ENCODE peak calls at places on chromosome 20, in eight cellular contexts. R is effector memory CD4-positive, alpha-beta T cell; P is AG04450; B is ovary; F is testis; G is right cardiac atrium; Y is IMR-90; N is small intestine. V is an unnamed sample. For H3K27me3, the result is how much of the 10 kb centered on the place peaks cover.

GRCh38 chr20:43191946-43192847 is 2.5 kb upstream of the PTPRT start:
- DNase-seq in R (no peak), P (no peak), B (no peak), F (peak), G (no peak), Y (no peak), N (peak), V (no peak)

GRCh38 chr20:42368910-42369309 is 750.7 kb upstream of the CHD6 start:
- DNase-seq in R (no peak), P (no peak), B (no peak), F (no peak), G (no peak), Y (no peak), N (no peak), V (no peak)

GRCh38 chr20:50609438-50609989 is 81.8 kb downstream of the RIPOR3 start:
- DNase-seq in R (no peak), P (no peak), B (no peak), F (no peak), G (peak), Y (no peak), N (no peak), V (no peak)

GRCh38 chr20:44711237-44711636 is 3.9 kb upstream of the CCN5 start:
- DNase-seq in R (no peak), P (no peak), B (no peak), F (no peak), G (peak), Y (peak), N (no peak), V (no peak)

GRCh38 chr20:43584448-43585138 is 6.1 kb upstream of the IFT52 start:
- DNase-seq in R (no peak), P (peak), B (no peak), F (no peak), G (no peak), Y (peak), N (no peak), V (no peak)

GRCh38 chr20:1811621-1812498 is 83.3 kb upstream of the SIRPA start:
- DNase-seq in R (no peak), P (no peak), B (no peak), F (no peak), G (no peak), Y (peak), N (no peak), V (no peak)

GRCh38 chr20:42259389-42259788 is 641.2 kb upstream of the CHD6 start:
- DNase-seq in R (no peak), P (no peak), B (no peak), F (no peak), G (no peak), Y (no peak), N (no peak), V (no peak)

GRCh38 chr20:64101731-64102621 is 5.4 kb downstream of the NPBWR2 start:
- DNase-seq in R (peak), P (no peak), B (no peak), F (peak), G (peak), Y (no peak), N (no peak), V (no peak)

GRCh38 chr20:1652960-1653359 is 4.6 kb downstream of the SIRPG start:
- DNase-seq in R (no peak), P (no peak), B (no peak), F (no peak), G (no peak), Y (no peak), N (no peak), V (no peak)

GRCh38 chr20:2398453-2398852 is 17.8 kb downstream of the TGM6 start:
- DNase-seq in R (no peak), P (no peak), B (no peak), F (no peak), G (no peak), Y (no peak), N (no peak), V (no peak)

GRCh38 chr20:23415958-23416583 is 5.2 kb downstream of the NAPB start:
- DNase-seq in R (no peak), P (no peak), B (no peak), F (peak), G (no peak), Y (no peak), N (peak), V (no peak)

GRCh38 chr20:25139061-25139705 is 56.3 kb upstream of the ENTPD6 start:
- DNase-seq in R (no peak), P (no peak), B (no peak), F (no peak), G (no peak), Y (no peak), N (peak), V (no peak)

GRCh38 chr20:43749734-43750294 is 23.0 kb upstream of the GTSF1L start:
- DNase-seq in R (peak), P (no peak), B (peak), F (peak), G (peak), Y (peak), N (peak), V (peak)

GRCh38 chr20:44033873-44034272 is 119.2 kb downstream of the TOX2 start:
- DNase-seq in R (no peak), P (no peak), B (no peak), F (no peak), G (no peak), Y (no peak), N (no peak), V (no peak)

GRCh38 chr20:22861231-22861980 is 173.7 kb upstream of the SSTR4 start:
- DNase-seq in R (no peak), P (no peak), B (no peak), F (no peak), G (no peak), Y (peak), N (no peak), V (no peak)

GRCh38 chr20:766906-767305 is 1.4 kb downstream of the SLC52A3 start:
- DNase-seq in R (no peak), P (no peak), B (no peak), F (no peak), G (no peak), Y (no peak), N (no peak), V (no peak)

GRCh38 chr20:60055740-60056139 is 97.5 kb downstream of the CDH26 start:
- DNase-seq in R (peak), P (no peak), B (no peak), F (no peak), G (peak), Y (no peak), N (no peak), V (peak)

GRCh38 chr20:36808317-36809257 is 35.0 kb upstream of the DSN1 start:
- DNase-seq in R (peak), P (peak), B (no peak), F (peak), G (peak), Y (peak), N (peak), V (peak)

GRCh38 chr20:19973920-19974620 is 43.1 kb upstream of the NAA20 start:
- DNase-seq in R (no peak), P (no peak), B (peak), F (peak), G (peak), Y (peak), N (no peak), V (no peak)

GRCh38 chr20:2524435-2525272 is 11.7 kb upstream of the TMC2 start:
- DNase-seq in R (peak), P (peak), B (peak), F (peak), G (peak), Y (peak), N (peak), V (peak)

GRCh38 chr20:50541606-50542041 is 31.4 kb downstream of the PTPN1 start:
- DNase-seq in R (no peak), P (no peak), B (no peak), F (no peak), G (no peak), Y (no peak), N (no peak), V (no peak)

GRCh38 chr20:57618091-57618765 is 2.0 kb downstream of the ZBP1 start:
- DNase-seq in R (no peak), P (no peak), B (no peak), F (no peak), G (no peak), Y (no peak), N (peak), V (no peak)

GRCh38 chr20:47350181-47350550 is 6.3 kb downstream of the ZMYND8 start:
- DNase-seq in R (no peak), P (no peak), B (no peak), F (no peak), G (no peak), Y (no peak), N (no peak), V (no peak)

GRCh38 chr20:8757146-8757545 is 311.7 kb upstream of the PLCB4 start:
- DNase-seq in R (no peak), P (peak), B (no peak), F (no peak), G (no peak), Y (peak), N (no peak), V (no peak)

GRCh38 chr20:53773792-53774371 is 180.2 kb upstream of the ZNF217 start:
- DNase-seq in R (no peak), P (peak), B (no peak), F (no peak), G (no peak), Y (peak), N (no peak), V (no peak)

GRCh38 chr20:24160563-24161355 is 172.2 kb upstream of the GGTLC1 start:
- DNase-seq in R (no peak), P (peak), B (peak), F (peak), G (peak), Y (peak), N (peak), V (peak)

GRCh38 chr20:16434087-16434664 is 139.1 kb downstream of the KIF16B start:
- DNase-seq in R (peak), P (no peak), B (peak), F (peak), G (peak), Y (peak), N (peak), V (no peak)

GRCh38 chr20:32681175-32682084 is 7.7 kb upstream of the C20orf203 start:
- DNase-seq in R (no peak), P (no peak), B (no peak), F (no peak), G (no peak), Y (peak), N (peak), V (no peak)

GRCh38 chr20:40689100-40689942 is at the start of gene MAFB:
- DNase-seq in R (no peak), P (peak), B (peak), F (peak), G (peak), Y (peak), N (peak), V (no peak)
- H3K27me3 ChIP-seq in R (under half), P (half or more), B (under half), F (under half), G (under half), Y (half or more), N (under half), V (under half)

GRCh38 chr20:38164624-38165088 is 414 bp downstream of the TGM2 start:
- DNase-seq in R (no peak), P (no peak), B (peak), F (no peak), G (peak), Y (no peak), N (no peak), V (no peak)

GRCh38 chr20:38164069-38164468 is 1.0 kb downstream of the TGM2 start:
- DNase-seq in R (no peak), P (no peak), B (no peak), F (no peak), G (no peak), Y (no peak), N (no peak), V (no peak)

GRCh38 chr20:38162149-38162548 is 2.9 kb downstream of the TGM2 start:
- DNase-seq in R (no peak), P (no peak), B (no peak), F (no peak), G (no peak), Y (no peak), N (peak), V (no peak)

GRCh38 chr20:38161412-38161774 is 3.7 kb downstream of the TGM2 start:
- DNase-seq in R (no peak), P (no peak), B (no peak), F (no peak), G (no peak), Y (no peak), N (no peak), V (no peak)

GRCh38 chr20:38162878-38163875 is 1.9 kb downstream of the TGM2 start:
- DNase-seq in R (no peak), P (no peak), B (no peak), F (no peak), G (no peak), Y (no peak), N (no peak), V (no peak)
- H3K27ac ChIP-seq in R (no peak), P (no peak), B (no peak), F (no peak), G (peak), Y (peak), N (no peak), V (no peak)

GRCh38 chr20:34017610-34018009 is 23.9 kb downstream of the RALY start:
- DNase-seq in R (no peak), P (peak), B (no peak), F (no peak), G (no peak), Y (peak), N (no peak), V (no peak)

GRCh38 chr20:34016736-34017135 is 23.0 kb downstream of the RALY start:
- DNase-seq in R (no peak), P (no peak), B (no peak), F (no peak), G (no peak), Y (no peak), N (no peak), V (no peak)

GRCh38 chr20:34014878-34015277 is 21.2 kb downstream of the RALY start:
- DNase-seq in R (no peak), P (no peak), B (no peak), F (no peak), G (no peak), Y (no peak), N (no peak), V (no peak)

GRCh38 chr20:34013532-34013931 is 19.8 kb downstream of the RALY start:
- DNase-seq in R (no peak), P (no peak), B (no peak), F (no peak), G (no peak), Y (no peak), N (peak), V (no peak)

DNA sequence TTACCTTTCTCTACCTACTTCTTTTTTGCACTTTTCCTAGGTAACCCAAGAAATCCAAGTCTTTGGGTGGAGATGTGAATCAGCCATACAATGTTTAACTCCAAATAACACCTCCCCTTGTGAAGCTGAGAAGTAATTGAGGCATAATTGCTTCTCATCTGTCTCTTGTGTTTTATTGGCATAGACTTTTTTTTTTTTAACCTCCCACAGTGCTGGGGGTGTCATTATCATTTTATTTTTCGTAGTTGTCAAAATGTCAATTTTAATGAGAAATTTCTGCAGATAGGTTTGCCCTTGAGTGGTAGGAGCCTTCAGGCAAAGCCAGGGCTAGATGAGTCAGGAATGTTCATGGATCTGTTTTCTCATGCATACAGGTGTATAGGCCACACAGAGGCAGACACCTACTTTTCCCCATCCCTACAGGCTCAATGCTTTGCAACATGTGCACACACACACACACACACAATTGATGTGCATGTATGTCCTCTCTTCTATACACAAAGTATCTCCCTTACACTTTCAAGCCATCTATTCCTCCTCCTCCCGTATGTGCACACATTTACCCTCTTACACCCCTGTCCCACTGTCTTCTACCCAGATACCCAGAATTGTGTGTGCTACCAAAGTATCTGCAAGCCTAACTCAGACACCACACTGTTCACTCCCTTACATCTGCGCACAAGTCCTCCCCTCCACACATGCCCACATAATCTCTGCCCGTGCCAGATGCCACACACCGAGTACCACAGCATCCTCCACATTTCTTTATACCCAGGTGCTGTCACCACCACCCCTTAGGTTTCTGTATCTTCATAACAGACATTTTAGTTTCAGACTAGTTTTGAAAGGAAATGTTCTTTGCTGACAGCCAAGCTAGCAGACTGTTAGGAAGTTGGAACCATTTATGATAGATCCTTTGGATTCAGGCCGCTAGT is 22.0 kb downstream of the RALY start:
- DNase-seq in R (no peak), P (no peak), B (no peak), F (no peak), G (no peak), Y (no peak), N (no peak), V (peak)
- H3K27me3 ChIP-seq in R (under half), P (under half), B (under half), F (under half), G (under half), Y (under half), N (under half), V (under half)

GRCh38 chr20:6395695-6396094 is 272.9 kb upstream of the FERMT1 start:
- DNase-seq in R (no peak), P (no peak), B (no peak), F (no peak), G (no peak), Y (peak), N (no peak), V (no peak)
- H3K27ac ChIP-seq in R (no peak), P (no peak), B (no peak), F (no peak), G (no peak), Y (no peak), N (no peak), V (no peak)

GRCh38 chr20:49323622-49324238 is 45.9 kb upstream of the ZNFX1 start:
- DNase-seq in R (no peak), P (peak), B (no peak), F (no peak), G (peak), Y (peak), N (peak), V (peak)
- H3K27me3 ChIP-seq in R (under half), P (half or more), B (under half), F (under half), G (under half), Y (half or more), N (under half), V (under half)

GRCh38 chr20:10649817-10650200 is 24.0 kb downstream of the JAG1 start:
- DNase-seq in R (no peak), P (no peak), B (no peak), F (no peak), G (no peak), Y (no peak), N (no peak), V (no peak)
- H3K27ac ChIP-seq in R (no peak), P (no peak), B (no peak), F (no peak), G (peak), Y (no peak), N (no peak), V (no peak)

GRCh38 chr20:4898845-4899244 is 102.5 kb downstream of the SLC23A2 start:
- DNase-seq in R (no peak), P (no peak), B (no peak), F (no peak), G (no peak), Y (no peak), N (no peak), V (no peak)

GRCh38 chr20:4896119-4896700 is 105.1 kb downstream of the SLC23A2 start:
- DNase-seq in R (no peak), P (no peak), B (no peak), F (no peak), G (no peak), Y (no peak), N (no peak), V (no peak)

GRCh38 chr20:4898282-4898681 is 103.0 kb downstream of the SLC23A2 start:
- DNase-seq in R (no peak), P (peak), B (no peak), F (no peak), G (peak), Y (peak), N (peak), V (no peak)

GRCh38 chr20:4896971-4897497 is 104.3 kb downstream of the SLC23A2 start:
- DNase-seq in R (no peak), P (no peak), B (no peak), F (no peak), G (no peak), Y (no peak), N (peak), V (no peak)

DNA sequence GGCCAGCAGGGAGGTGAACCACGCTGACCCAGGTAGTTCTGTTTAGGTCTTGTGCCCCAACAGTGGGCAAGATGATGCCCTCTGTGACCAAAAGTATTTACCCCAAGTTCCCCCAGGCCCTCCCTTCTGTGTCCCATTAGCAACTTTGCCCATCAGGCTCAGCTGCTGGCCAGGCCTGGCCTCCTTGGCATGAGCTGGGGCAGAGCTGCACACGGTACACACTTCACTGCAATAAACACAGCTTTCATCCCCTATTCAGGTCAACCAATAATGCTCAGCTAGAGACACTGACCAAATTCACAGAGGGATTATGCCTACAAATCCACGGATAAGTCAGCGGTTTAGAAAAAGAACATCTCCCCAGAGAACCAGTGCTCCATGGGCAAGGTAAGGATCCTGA is 103.7 kb downstream of the SLC23A2 start:
- DNase-seq in R (no peak), P (no peak), B (no peak), F (no peak), G (no peak), Y (no peak), N (no peak), V (no peak)
- H3K27me3 ChIP-seq in R (under half), P (under half), B (under half), F (under half), G (under half), Y (under half), N (under half), V (under half)

V was measured in naive thymus-derived CD4-positive, alpha-beta T cell.